ENCODE peak calls at places on chromosome 2, in nine cellular contexts. L is tibial artery, G is left ventricle myocardium inferior, W is stomach, A is AG04450, K is colonic mucosa, T is hepatocyte, R is mammary epithelial cell, Q is suprapubic skin. Y is an unnamed sample.

GRCh38 chr2:39938035-39938835 is 159.2 kb upstream of the THUMPD2 start:
- DNase-seq in Q (no peak), K (no peak), G (no peak), L (no peak), W (no peak), R (peak; percentile 78), T (no peak), A (peak; percentile 83), Y (no peak)

GRCh38 chr2:28810384-28811285 is at the start of gene SPDYA:
- DNase-seq in R (peak; percentile 50), K (peak; percentile 82), A (no peak), Q (no peak), T (peak; percentile 88), G (peak; percentile 74), W (peak; percentile 76), L (peak; percentile 58), Y (peak; percentile 65)

GRCh38 chr2:224401641-224402342 is at the start of gene FAM124B:
- DNase-seq in L (peak; percentile 71), W (peak; percentile 36), K (peak; percentile 41), R (no peak), G (peak; percentile 64), Q (no peak), T (peak; percentile 43), A (peak; percentile 15), Y (peak; percentile 35)

GRCh38 chr2:57892920-57893319 is 153.7 kb upstream of the VRK2 start:
- DNase-seq in W (no peak), K (no peak), A (no peak), T (no peak), L (no peak), Q (no peak), G (no peak), R (no peak), Y (no peak)

GRCh38 chr2:174681099-174681982 is 82.9 kb downstream of the CHRNA1 start:
- DNase-seq in K (no peak), G (no peak), Q (no peak), W (no peak), R (no peak), A (no peak), L (peak; percentile 41), T (peak; percentile 59), Y (no peak)

GRCh38 chr2:17757321-17757720 is 3.4 kb downstream of the GEN1 start:
- DNase-seq in K (no peak), Q (no peak), G (no peak), T (peak; percentile 19), L (no peak), R (peak; percentile 21), W (no peak), A (no peak), Y (no peak)

GRCh38 chr2:103353754-103354153 is 591.9 kb downstream of the TMEM182 start:
- DNase-seq in Q (no peak), W (no peak), K (no peak), A (no peak), G (no peak), R (no peak), L (no peak), T (no peak), Y (no peak)

GRCh38 chr2:12448846-12449480 is 267.8 kb upstream of the TRIB2 start:
- DNase-seq in T (no peak), K (no peak), R (peak; percentile 53), A (no peak), G (no peak), W (no peak), L (no peak), Q (no peak), Y (no peak)

GRCh38 chr2:15957881-15958713 is 17.7 kb downstream of the MYCN start:
- DNase-seq in K (no peak), R (no peak), T (no peak), W (no peak), G (no peak), Q (no peak), A (no peak), L (no peak), Y (no peak)

GRCh38 chr2:11998626-11999378 is 252.4 kb downstream of the LPIN1 start:
- DNase-seq in L (no peak), Q (no peak), K (no peak), T (no peak), A (no peak), W (no peak), R (no peak), G (no peak), Y (no peak)

GRCh38 chr2:217282531-217282930 is 422.7 kb upstream of the TNP1 start:
- DNase-seq in Q (no peak), K (no peak), W (no peak), G (no peak), R (peak; percentile 61), T (no peak), L (no peak), A (no peak), Y (no peak)

GRCh38 chr2:100043891-100044255 is 98.5 kb downstream of the AFF3 start:
- DNase-seq in Q (no peak), L (no peak), A (no peak), T (no peak), K (no peak), G (no peak), R (no peak), W (no peak), Y (no peak)

GRCh38 chr2:85755122-85756027 is 1.6 kb downstream of the ATOH8 start:
- DNase-seq in A (no peak), W (no peak), T (no peak), R (no peak), K (no peak), Q (no peak), G (peak; percentile 17), L (peak; percentile 55), Y (no peak)

GRCh38 chr2:73063909-73064875 is 7.3 kb downstream of the SFXN5 start:
- DNase-seq in A (peak; percentile 43), Q (no peak), G (no peak), T (peak; percentile 63), R (peak; percentile 73), K (no peak), W (no peak), L (no peak), Y (no peak)

GRCh38 chr2:54258171-54258570 is 2.1 kb upstream of the TSPYL6 start:
- DNase-seq in K (no peak), L (no peak), G (no peak), T (no peak), W (no peak), Q (no peak), A (no peak), R (no peak), Y (no peak)

GRCh38 chr2:28352726-28353125 is 39.9 kb upstream of the FOSL2 start:
- DNase-seq in G (peak; percentile 3), K (no peak), Q (no peak), R (no peak), A (no peak), W (no peak), L (no peak), T (no peak), Y (no peak)

GRCh38 chr2:150247471-150247870 is 240.0 kb downstream of the RND3 start:
- DNase-seq in Q (no peak), G (no peak), R (no peak), T (no peak), W (no peak), A (no peak), L (no peak), K (no peak), Y (no peak)

GRCh38 chr2:170770008-170770303 is 222 bp upstream of the ERICH2 start:
- DNase-seq in W (no peak), Q (no peak), L (no peak), T (no peak), A (no peak), R (no peak), K (no peak), G (no peak), Y (no peak)

GRCh38 chr2:161415467-161416293 is 417 bp upstream of the TBR1 start:
- DNase-seq in Q (no peak), A (no peak), L (no peak), G (no peak), R (no peak), W (no peak), K (no peak), T (no peak), Y (no peak)

GRCh38 chr2:240238786-240239185 is 98.3 kb upstream of the OTOS start:
- DNase-seq in G (no peak), T (no peak), R (no peak), W (peak; percentile 2), A (no peak), Q (no peak), L (no peak), K (no peak), Y (no peak)

GRCh38 chr2:119794237-119794636 is 34.5 kb downstream of the PTPN4 start:
- DNase-seq in R (no peak), A (no peak), Q (no peak), G (no peak), W (no peak), T (no peak), K (no peak), L (no peak), Y (no peak)
- H3K9me3 ChIP-seq in R (peaks cover 3% of the 10 kb centered on the region), A (peaks cover 22% of the 10 kb centered on the region), Q (peaks cover 9% of the 10 kb centered on the region), G (peaks cover 40% of the 10 kb centered on the region), W (peaks cover 8% of the 10 kb centered on the region), T (peaks cover 15% of the 10 kb centered on the region), K (no peaks in the 10 kb centered on the region), L (no peaks in the 10 kb centered on the region), Y (no peaks in the 10 kb centered on the region)

DNA sequence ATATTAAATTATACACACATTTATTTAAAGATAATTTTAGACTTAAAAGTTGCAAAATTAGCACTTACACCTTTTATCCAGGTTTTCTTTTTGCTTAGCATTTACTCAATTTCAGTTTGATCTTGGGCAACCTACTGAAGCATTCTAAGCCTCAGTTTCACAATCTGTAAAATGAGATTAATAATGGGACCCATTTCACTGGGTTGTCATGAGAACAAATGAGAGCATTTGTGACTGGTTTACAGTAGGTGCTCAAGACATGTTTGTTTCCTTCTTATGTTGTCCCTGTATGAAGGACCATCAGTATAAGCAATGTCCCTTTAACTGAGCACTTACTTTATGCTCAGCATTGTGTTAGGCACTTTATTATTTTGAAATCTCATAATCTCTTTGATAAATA is 4.8 kb upstream of the FBLN7 start:
- DNase-seq in K (no peak), R (no peak), A (no peak), W (no peak), G (no peak), T (no peak), Q (no peak), L (no peak), Y (no peak)
- H3K4me3 ChIP-seq in K (no peak overlapping the region), R (no peak overlapping the region), A (no peak overlapping the region), W (no peak overlapping the region), G (no peak overlapping the region), T (no peak overlapping the region), Q (no peak overlapping the region), L (no peak overlapping the region), Y (no peak overlapping the region)

DNA sequence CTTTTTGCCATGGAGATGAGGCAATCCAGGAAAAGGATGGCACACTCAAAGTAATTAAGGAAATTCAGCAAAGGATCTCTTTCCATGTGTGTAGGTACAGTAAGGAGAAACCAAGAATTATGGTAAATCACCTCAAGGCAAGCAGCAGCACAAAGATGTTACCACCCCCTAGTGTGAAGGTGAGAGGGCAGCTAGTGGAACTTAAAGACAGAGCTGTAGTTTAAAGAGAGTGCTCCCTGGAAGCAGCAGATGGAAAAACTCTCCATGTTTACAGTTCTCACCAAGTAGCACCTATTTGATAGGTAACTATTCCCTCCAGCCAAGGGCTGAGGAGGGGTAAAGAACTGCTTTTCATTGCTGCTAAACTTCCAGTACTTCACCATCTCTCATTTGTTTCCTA is 860.4 kb upstream of the CRIM1 start:
- DNase-seq in R (no peak), A (no peak), T (no peak), G (no peak), Q (no peak), K (no peak), L (no peak), W (no peak), Y (no peak)
- H3K9me3 ChIP-seq in R (no peaks in the 10 kb centered on the region), A (peaks cover 6% of the 10 kb centered on the region), T (no peaks in the 10 kb centered on the region), G (peaks cover 11% of the 10 kb centered on the region), Q (no peaks in the 10 kb centered on the region), K (no peaks in the 10 kb centered on the region), L (peaks cover 2% of the 10 kb centered on the region), W (no peaks in the 10 kb centered on the region), Y (no peaks in the 10 kb centered on the region)

GRCh38 chr2:42135381-42136312 is 33.5 kb upstream of the EML4 start:
- DNase-seq in Q (no peak), W (no peak), K (no peak), L (no peak), A (no peak), G (no peak), T (no peak), R (no peak), Y (no peak)
- H3K4me3 ChIP-seq in Q (no peak overlapping the region), W (no peak overlapping the region), K (no peak overlapping the region), L (no peak overlapping the region), A (no peak overlapping the region), G (no peak overlapping the region), T (no peak overlapping the region), R (no peak overlapping the region), Y (no peak overlapping the region)